ENCODE peak calls at places on chromosomes 11 and 22, in eight cellular contexts. H, S, K, Q, J, U, F and O are unnamed samples.

GRCh38 chr11:7570938-7571337 is 57.1 kb downstream of the PPFIBP2 start:
- DNase-seq in U (no peak), Q (no peak), K (no peak), H (no peak), S (no peak), F (no peak), J (no peak), O (no peak)

GRCh38 chr11:86089659-86090058 is 20.8 kb upstream of the PICALM start:
- DNase-seq in F (no peak), U (no peak), H (peak), Q (no peak), S (no peak), J (peak), K (no peak), O (no peak)

GRCh38 chr11:117328414-117329010 is 858 bp downstream of the CEP164 start:
- DNase-seq in F (no peak), Q (peak), H (peak), J (peak), U (peak), K (peak), S (no peak), O (peak)

GRCh38 chr11:24842308-24842707 is 345.5 kb downstream of the LUZP2 start:
- DNase-seq in Q (no peak), H (no peak), J (no peak), K (no peak), F (no peak), S (no peak), U (no peak), O (no peak)

GRCh38 chr11:45371251-45371749 is 85.2 kb upstream of the SYT13 start:
- DNase-seq in F (peak), K (peak), J (peak), Q (peak), H (peak), S (peak), U (peak), O (peak)

GRCh38 chr11:118547132-118547531 is 16.1 kb downstream of the TMEM25 start:
- DNase-seq in S (no peak), F (no peak), H (no peak), U (no peak), J (no peak), K (no peak), Q (no peak), O (no peak)

GRCh38 chr11:77065878-77066228 is 918 bp upstream of the CAPN5 start:
- DNase-seq in F (no peak), Q (peak), U (peak), J (peak), H (no peak), K (peak), S (no peak), O (no peak)

GRCh38 chr11:72676874-72677341 is 2.7 kb upstream of the PDE2A start:
- DNase-seq in J (peak), K (peak), H (no peak), F (peak), Q (peak), S (peak), U (peak), O (peak)

GRCh38 chr11:82889133-82890001 is 10.9 kb downstream of the PRCP start:
- DNase-seq in U (no peak), J (no peak), S (peak), K (no peak), H (no peak), F (no peak), Q (no peak), O (no peak)

GRCh38 chr22:29625090-29625825 is 21.8 kb downstream of the NF2 start:
- DNase-seq in Q (no peak), F (peak), S (peak), H (peak), K (peak), U (peak), J (peak), O (peak)

GRCh38 chr11:3217751-3218482 is 696 bp downstream of the MRGPRG start:
- DNase-seq in U (peak), J (no peak), K (no peak), Q (no peak), S (no peak), H (no peak), F (no peak), O (no peak)

GRCh38 chr22:33090836-33091235 is 32.7 kb upstream of the SYN3 start:
- DNase-seq in S (no peak), F (no peak), J (no peak), U (no peak), H (no peak), Q (no peak), K (no peak), O (no peak)

GRCh38 chr11:115607621-115608191 is 103.5 kb upstream of the CADM1 start:
- DNase-seq in H (peak), J (peak), F (no peak), S (no peak), Q (peak), U (no peak), K (no peak), O (no peak)

GRCh38 chr11:69209038-69209350 is 53.3 kb downstream of the SMIM38 start:
- DNase-seq in Q (no peak), H (no peak), F (no peak), U (no peak), J (no peak), K (no peak), S (no peak), O (no peak)

GRCh38 chr11:2303627-2304155 is 1.9 kb downstream of the TSPAN32 start:
- DNase-seq in Q (peak), F (no peak), H (no peak), J (no peak), K (no peak), U (no peak), S (no peak), O (no peak)

GRCh38 chr11:7596975-7597391 is 76.3 kb downstream of the CYB5R2 start:
- DNase-seq in K (peak), S (no peak), F (peak), H (no peak), Q (no peak), U (no peak), J (no peak), O (peak)

GRCh38 chr22:40412441-40412840 is 42.0 kb downstream of the SGSM3 start:
- DNase-seq in U (no peak), J (no peak), S (no peak), K (no peak), F (no peak), Q (no peak), H (no peak), O (no peak)

GRCh38 chr11:4683020-4683419 is 14.6 kb downstream of the OR51E2 start:
- DNase-seq in F (peak), S (no peak), H (peak), K (peak), U (no peak), Q (no peak), J (peak), O (no peak)

GRCh38 chr11:103662880-103663279 is 373.6 kb upstream of the DDI1 start:
- DNase-seq in H (no peak), F (no peak), Q (no peak), U (no peak), K (no peak), J (no peak), S (no peak), O (no peak)

GRCh38 chr22:44179196-44179988 is 1.3 kb upstream of the PARVG start:
- DNase-seq in H (no peak), U (no peak), Q (no peak), F (no peak), K (no peak), S (no peak), J (no peak), O (no peak)

GRCh38 chr11:69173326-69173725 is 17.6 kb downstream of the SMIM38 start:
- DNase-seq in U (no peak), Q (no peak), S (no peak), H (no peak), J (no peak), K (no peak), F (no peak), O (no peak)

GRCh38 chr11:84906995-84907394 is 720.1 kb downstream of the DLG2 start:
- DNase-seq in U (no peak), H (no peak), J (peak), F (peak), S (no peak), K (peak), Q (no peak), O (no peak)

GRCh38 chr22:45225732-45226560 is 14.7 kb downstream of the KIAA0930 start:
- DNase-seq in U (no peak), F (peak), K (peak), J (no peak), H (no peak), S (no peak), Q (no peak), O (peak)

GRCh38 chr22:21981874-21982273 is 713 bp downstream of the TOP3B start:
- DNase-seq in U (no peak), K (peak), H (no peak), Q (no peak), J (no peak), S (no peak), F (peak), O (no peak)

GRCh38 chr11:134541355-134541754 is 129.3 kb upstream of the B3GAT1 start:
- DNase-seq in H (no peak), Q (no peak), J (no peak), U (no peak), S (no peak), F (no peak), K (no peak), O (no peak)

GRCh38 chr22:31313366-31314147 is 21.3 kb upstream of the PIK3IP1 start:
- DNase-seq in J (peak), U (peak), F (peak), H (peak), Q (peak), S (peak), K (peak), O (peak)

GRCh38 chr11:120432056-120433018 is 79.2 kb upstream of the GRIK4 start:
- DNase-seq in Q (peak), J (peak), K (peak), F (peak), H (peak), U (no peak), S (no peak), O (peak)

GRCh38 chr11:118007040-118007439 is 20.8 kb downstream of the IL10RA start:
- DNase-seq in U (no peak), F (no peak), Q (no peak), H (no peak), J (no peak), K (no peak), S (no peak), O (no peak)

GRCh38 chr11:65418681-65419459 is 3.7 kb upstream of the NEAT1 start:
- DNase-seq in K (peak), H (peak), S (peak), Q (peak), U (peak), J (peak), F (peak), O (peak)

GRCh38 chr11:119808431-119809185 is 79.6 kb upstream of the NECTIN1 start:
- DNase-seq in Q (no peak), S (no peak), H (no peak), K (no peak), J (no peak), U (no peak), F (no peak), O (no peak)

GRCh38 chr11:45652781-45653180 is 12.6 kb downstream of the CHST1 start:
- DNase-seq in H (no peak), U (no peak), J (peak), K (peak), S (no peak), F (peak), Q (no peak), O (no peak)

GRCh38 chr22:31584804-31585160 is 77.2 kb downstream of the PISD start:
- DNase-seq in F (no peak), H (no peak), U (no peak), S (no peak), Q (no peak), J (no peak), K (no peak), O (no peak)

GRCh38 chr11:73295259-73295995 is 12.6 kb upstream of the ARHGEF17 start:
- DNase-seq in S (peak), K (peak), J (peak), H (peak), U (peak), Q (peak), F (peak), O (peak)

GRCh38 chr22:47304191-47304831 is 541.9 kb downstream of the TBC1D22A start:
- DNase-seq in S (no peak), K (no peak), H (no peak), Q (no peak), J (no peak), F (no peak), U (no peak), O (no peak)

GRCh38 chr11:66136752-66137123 is 66.7 kb downstream of the PACS1 start:
- DNase-seq in K (peak), J (peak), S (no peak), H (no peak), F (no peak), Q (no peak), U (no peak), O (peak)

GRCh38 chr11:130002352-130002845 is at the start of gene PRDM10:
- DNase-seq in H (peak), J (peak), F (peak), Q (peak), S (peak), U (peak), K (no peak), O (peak)
- TF ChIP-seq CTCF in H (no peak), J (no peak), F (no peak), Q (no peak), S (no peak), U (peak), K (no peak), O (no peak)

GRCh38 chr11:122294041-122294440 is 178.0 kb upstream of the BLID start:
- DNase-seq in K (no peak), H (no peak), J (no peak), F (no peak), Q (no peak), U (no peak), S (no peak), O (no peak)

GRCh38 chr11:122293298-122294023 is 177.4 kb upstream of the BLID start:
- DNase-seq in U (no peak), J (no peak), K (peak), Q (no peak), S (no peak), H (peak), F (peak), O (peak)
- TF ChIP-seq CTCF in U (no peak), J (peak), K (peak), Q (peak), S (no peak), H (peak), F (peak), O (peak)

DNA sequence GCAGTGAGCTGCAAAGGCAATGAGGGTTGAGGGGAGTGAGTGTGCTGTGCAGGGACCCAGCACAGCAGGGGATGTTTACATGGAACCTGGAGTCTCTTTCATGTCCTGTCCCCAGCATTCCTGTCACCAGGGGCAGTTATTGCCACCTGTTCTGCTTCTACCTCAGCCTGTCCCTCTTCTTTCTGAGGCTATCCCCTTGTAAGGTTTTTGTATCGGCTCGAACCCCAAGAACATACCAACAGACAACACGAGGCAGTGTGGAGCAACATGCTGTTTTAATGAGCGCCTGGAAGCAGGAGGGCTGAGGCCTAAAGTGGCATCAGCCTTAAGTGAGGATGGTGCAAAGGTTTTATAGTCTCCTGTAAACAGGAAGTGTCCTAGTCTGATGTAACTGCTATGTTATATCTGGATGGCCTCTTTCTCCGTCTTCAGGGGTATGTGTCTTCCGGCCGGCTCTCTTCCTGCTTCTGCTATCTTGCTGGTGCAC is 3.9 kb downstream of the SCGB2A2 start:
- DNase-seq in K (no peak), J (no peak), H (no peak), U (no peak), Q (no peak), S (no peak), F (no peak), O (no peak)
- TF ChIP-seq CTCF in K (no peak), J (no peak), H (no peak), U (no peak), Q (no peak), S (no peak), F (no peak), O (no peak)

GRCh38 chr11:78081583-78081982 is 1.9 kb upstream of the NDUFC2 start:
- DNase-seq in F (no peak), K (no peak), J (no peak), U (no peak), Q (no peak), H (no peak), S (no peak), O (no peak)

GRCh38 chr11:78080084-78080817 is 589 bp upstream of the NDUFC2 start:
- DNase-seq in K (peak), S (no peak), Q (no peak), U (no peak), H (no peak), F (no peak), J (no peak), O (no peak)

GRCh38 chr11:78080818-78081495 is 1.3 kb upstream of the NDUFC2 start:
- DNase-seq in K (no peak), H (peak), S (no peak), Q (peak), F (peak), J (peak), U (no peak), O (no peak)

GRCh38 chr11:78078218-78079167 is 1.2 kb downstream of the NDUFC2 start:
- DNase-seq in J (no peak), U (no peak), S (no peak), H (no peak), F (no peak), K (no peak), Q (no peak), O (no peak)

DNA sequence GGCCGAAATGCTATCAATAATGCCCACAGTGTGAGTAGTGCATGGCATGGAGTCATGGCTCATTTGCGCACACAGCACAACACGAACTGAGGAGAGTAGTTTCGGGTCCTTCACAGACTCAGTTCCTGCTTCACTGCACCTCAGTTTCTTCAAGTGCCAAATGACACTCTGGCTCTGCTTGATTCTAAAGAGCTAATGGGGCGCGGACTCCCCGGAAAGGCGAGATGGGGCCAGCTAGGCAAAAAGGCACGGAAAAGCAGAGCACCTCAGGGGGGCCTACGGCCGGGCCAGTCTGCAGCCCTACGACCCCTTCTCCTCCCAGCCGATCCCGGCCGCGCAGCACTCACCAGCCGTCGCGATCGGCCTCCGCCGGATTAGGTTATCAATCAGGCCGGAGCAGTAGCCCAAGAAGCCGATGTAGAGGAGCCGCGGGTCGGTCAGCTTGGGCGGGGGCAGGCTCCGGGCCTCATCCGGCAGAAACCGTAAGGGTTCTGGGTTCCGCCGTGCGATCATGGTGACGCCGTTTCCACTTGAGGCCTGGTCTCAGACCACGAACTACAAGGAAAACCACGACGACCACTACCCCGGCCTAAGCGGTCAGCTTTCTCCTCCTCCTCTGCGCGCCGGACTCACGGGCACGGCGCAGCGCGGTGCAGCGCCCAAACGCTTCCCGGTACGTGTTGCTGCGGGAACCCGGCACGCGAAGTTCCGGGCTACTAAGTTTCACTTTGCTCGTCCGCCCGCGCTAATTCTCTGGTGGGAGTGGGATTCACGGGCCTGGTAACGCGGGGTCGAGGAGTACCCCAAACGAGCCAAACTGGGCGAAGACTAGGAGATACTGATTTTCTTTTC is at the start of gene NDUFC2:
- DNase-seq in S (peak), U (peak), F (peak), H (peak), K (peak), J (peak), Q (peak), O (peak)
- TF ChIP-seq CTCF in S (no peak), U (no peak), F (no peak), H (no peak), K (no peak), J (no peak), Q (no peak), O (no peak)

DNA sequence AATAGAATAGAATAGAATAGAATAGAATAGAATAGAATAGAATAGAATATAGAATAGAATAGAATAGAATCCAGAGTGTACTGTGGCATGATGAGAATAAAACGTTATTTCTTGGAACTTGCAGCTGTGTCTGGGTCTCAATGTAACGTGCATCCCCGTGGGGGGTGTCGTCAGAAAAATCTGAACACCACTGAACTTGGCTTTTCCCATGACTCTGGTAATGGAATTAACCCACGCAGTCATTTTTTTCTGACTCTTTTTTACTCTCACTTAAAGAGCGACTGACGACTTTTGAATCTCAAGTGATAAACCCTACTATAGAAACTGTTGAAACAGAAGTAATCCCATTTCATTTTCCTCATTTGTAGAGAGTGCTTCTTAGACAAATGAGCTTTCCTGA is 92.4 kb upstream of the BID start:
- DNase-seq in S (no peak), K (no peak), F (no peak), U (no peak), J (no peak), Q (no peak), H (no peak), O (no peak)
- TF ChIP-seq CTCF in S (no peak), K (no peak), F (no peak), U (no peak), J (no peak), Q (no peak), H (no peak), O (no peak)

GRCh38 chr11:10515418-10515817 is 25.6 kb downstream of the RNF141 start:
- DNase-seq in K (no peak), S (no peak), J (no peak), F (no peak), H (no peak), U (no peak), Q (no peak), O (no peak)

GRCh38 chr11:10518123-10518522 is 22.9 kb downstream of the RNF141 start:
- DNase-seq in Q (no peak), F (peak), H (no peak), K (peak), U (no peak), J (no peak), S (no peak), O (no peak)

GRCh38 chr11:10514713-10515112 is 26.3 kb downstream of the RNF141 start:
- DNase-seq in J (peak), S (no peak), K (no peak), U (no peak), H (no peak), F (no peak), Q (no peak), O (no peak)

GRCh38 chr11:10511046-10511711 is 29.8 kb downstream of the RNF141 start:
- DNase-seq in S (no peak), Q (no peak), U (no peak), F (no peak), K (no peak), J (no peak), H (no peak), O (no peak)

GRCh38 chr11:10514210-10514609 is 26.8 kb downstream of the RNF141 start:
- DNase-seq in H (no peak), Q (no peak), J (no peak), F (no peak), U (no peak), K (peak), S (no peak), O (peak)
- TF ChIP-seq CTCF in H (no peak), Q (peak), J (no peak), F (peak), U (peak), K (no peak), S (peak), O (peak)

GRCh38 chr11:114439229-114440120 is at the start of gene REXO2:
- DNase-seq in U (peak), F (peak), Q (peak), J (peak), H (peak), S (peak), K (peak), O (peak)
- TF ChIP-seq CTCF in U (peak), F (peak), Q (peak), J (peak), H (peak), S (no peak), K (peak), O (peak)